ENCODE peak calls at places on chromosomes 13 and 19, in seven cellular contexts. H, D, R, Z, I, P and K are unnamed samples.

GRCh38 chr13:91280806-91281205 is 66.7 kb upstream of the MIR17HG start:
- DNase-seq in H (no peak), D (no peak), R (no peak), Z (no peak), I (no peak), P (no peak), K (no peak)

GRCh38 chr13:71515639-71516038 is 351.4 kb downstream of the DACH1 start:
- DNase-seq in H (no peak), D (no peak), R (no peak), Z (no peak), I (no peak), P (no peak), K (no peak)

GRCh38 chr13:36344173-36344572 is 2.0 kb downstream of the SPART start:
- DNase-seq in H (no peak), D (no peak), R (peak), Z (no peak), I (no peak), P (no peak), K (no peak)

GRCh38 chr13:107450931-107451330 is 764.4 kb downstream of the LIG4 start:
- DNase-seq in H (no peak), D (no peak), R (peak), Z (no peak), I (no peak), P (peak), K (no peak)

GRCh38 chr13:43579321-43579720 is 207.5 kb downstream of the ENOX1 start:
- DNase-seq in H (no peak), D (peak), R (no peak), Z (no peak), I (no peak), P (no peak), K (no peak)

GRCh38 chr13:38804061-38804460 is 117.2 kb downstream of the FREM2 start:
- DNase-seq in H (no peak), D (no peak), R (no peak), Z (no peak), I (no peak), P (no peak), K (no peak)

GRCh38 chr19:50795665-50796073 is 5.5 kb downstream of the ACP4 start:
- DNase-seq in H (no peak), D (no peak), R (no peak), Z (no peak), I (no peak), P (no peak), K (no peak)

GRCh38 chr13:72586519-72586918 is 140.9 kb downstream of the MZT1 start:
- DNase-seq in H (no peak), D (no peak), R (no peak), Z (no peak), I (no peak), P (no peak), K (no peak)

GRCh38 chr19:48540110-48540509 is 11.9 kb upstream of the SULT2B1 start:
- DNase-seq in H (no peak), D (no peak), R (no peak), Z (no peak), I (no peak), P (no peak), K (no peak)

GRCh38 chr19:30696514-30696913 is 324.3 kb downstream of the ZNF536 start:
- DNase-seq in H (no peak), D (no peak), R (peak), Z (no peak), I (no peak), P (no peak), K (peak)

GRCh38 chr13:29428310-29428991 is 167.0 kb downstream of the SLC7A1 start:
- DNase-seq in H (no peak), D (no peak), R (no peak), Z (no peak), I (no peak), P (no peak), K (no peak)

GRCh38 chr19:3055741-3056453 is 6.4 kb downstream of the TLE5 start:
- DNase-seq in H (no peak), D (no peak), R (no peak), Z (no peak), I (no peak), P (peak), K (no peak)

GRCh38 chr13:79637086-79637763 is 156.3 kb downstream of the NDFIP2 start:
- DNase-seq in H (peak), D (no peak), R (no peak), Z (no peak), I (no peak), P (peak), K (no peak)

GRCh38 chr19:5927439-5927821 is 13.4 kb downstream of the CAPS start:
- DNase-seq in H (no peak), D (no peak), R (no peak), Z (no peak), I (no peak), P (no peak), K (peak)

GRCh38 chr19:52343548-52343947 is 7.5 kb downstream of the ZNF610 start:
- DNase-seq in H (no peak), D (peak), R (peak), Z (no peak), I (no peak), P (peak), K (peak)

GRCh38 chr19:16062789-16063188 is 13.5 kb upstream of the TPM4 start:
- DNase-seq in H (no peak), D (no peak), R (no peak), Z (no peak), I (no peak), P (peak), K (peak)

GRCh38 chr13:30175166-30175565 is 132.2 kb downstream of the KATNAL1 start:
- DNase-seq in H (no peak), D (no peak), R (no peak), Z (no peak), I (no peak), P (no peak), K (no peak)

GRCh38 chr13:80871481-80871880 is 530.6 kb upstream of the SPRY2 start:
- DNase-seq in H (no peak), D (no peak), R (no peak), Z (no peak), I (no peak), P (no peak), K (no peak)

GRCh38 chr13:30042891-30043630 is 192.6 kb upstream of the UBL3 start:
- DNase-seq in H (no peak), D (no peak), R (no peak), Z (no peak), I (no peak), P (no peak), K (no peak)

GRCh38 chr19:39506944-39507714 is 7.8 kb upstream of the SELENOV start:
- DNase-seq in H (no peak), D (no peak), R (peak), Z (no peak), I (no peak), P (no peak), K (no peak)

GRCh38 chr13:105972811-105973590 is 562.5 kb downstream of the EFNB2 start:
- DNase-seq in H (no peak), D (no peak), R (no peak), Z (no peak), I (no peak), P (no peak), K (no peak)

GRCh38 chr19:45613926-45614725 is 12.1 kb upstream of the GPR4 start:
- DNase-seq in H (no peak), D (no peak), R (peak), Z (no peak), I (no peak), P (no peak), K (peak)

GRCh38 chr19:1177322-1178114 is 3.5 kb upstream of the SBNO2 start:
- DNase-seq in H (no peak), D (no peak), R (peak), Z (no peak), I (no peak), P (no peak), K (no peak)

GRCh38 chr13:44040070-44040753 is 160.5 kb downstream of the LACC1 start:
- DNase-seq in H (no peak), D (no peak), R (peak), Z (no peak), I (no peak), P (no peak), K (no peak)

GRCh38 chr19:53045536-53045935 is 996 bp downstream of the ERVV-2 start:
- DNase-seq in H (no peak), D (no peak), R (no peak), Z (no peak), I (no peak), P (no peak), K (no peak)

GRCh38 chr19:49758292-49758691 is 4.8 kb downstream of the TSKS start:
- DNase-seq in H (no peak), D (no peak), R (peak), Z (no peak), I (no peak), P (no peak), K (no peak)

GRCh38 chr19:11989112-11989456 is 24.2 kb downstream of the ZNF763 start:
- DNase-seq in H (no peak), D (no peak), R (no peak), Z (no peak), I (no peak), P (no peak), K (no peak)

GRCh38 chr19:58368561-58369360 is 6.2 kb upstream of the ZNF497 start:
- DNase-seq in H (no peak), D (no peak), R (no peak), Z (no peak), I (no peak), P (no peak), K (no peak)

GRCh38 chr19:11279505-11280236 is 16.3 kb upstream of the TSPAN16 start:
- DNase-seq in H (no peak), D (no peak), R (no peak), Z (no peak), I (no peak), P (no peak), K (no peak)

GRCh38 chr13:33678084-33678483 is 139.9 kb upstream of the RFC3 start:
- DNase-seq in H (no peak), D (no peak), R (no peak), Z (no peak), I (no peak), P (no peak), K (no peak)

GRCh38 chr19:17041994-17042393 is 15.4 kb upstream of the CPAMD8 start:
- DNase-seq in H (no peak), D (no peak), R (peak), Z (no peak), I (no peak), P (no peak), K (no peak)

GRCh38 chr13:46575843-46576242 is 22.9 kb downstream of the LRCH1 start:
- DNase-seq in H (no peak), D (no peak), R (peak), Z (no peak), I (no peak), P (no peak), K (no peak)

GRCh38 chr13:73800011-73800410 is 334.2 kb downstream of the KLF12 start:
- DNase-seq in H (no peak), D (no peak), R (no peak), Z (no peak), I (no peak), P (no peak), K (no peak)

GRCh38 chr13:84137292-84137691 is 255.0 kb upstream of the SLITRK1 start:
- DNase-seq in H (no peak), D (no peak), R (no peak), Z (no peak), I (no peak), P (no peak), K (peak)